ENCODE peak calls at places on chromosomes 4 and X, in six cellular contexts. One of them, this sample, is unnamed.

GRCh38 chr4:2075987-2076907 is 17.1 kb downstream of the NAT8L start:
- DNase-seq in GM12878: no peak
- DNase-seq in HepG2: peak
- DNase-seq in A549: no peak
- DNase-seq in HEK293T: no peak
- DNase-seq in K562: no peak
- DNase-seq in this sample: no peak

GRCh38 chrX:96833333-96833732 is 50.4 kb upstream of the RPA4 start:
- DNase-seq in A549: no peak
- DNase-seq in HepG2: no peak
- DNase-seq in GM12878: no peak
- DNase-seq in HEK293T: no peak
- DNase-seq in K562: no peak
- DNase-seq in this sample: peak

GRCh38 chr4:170398228-170398627 is 308.5 kb upstream of the AADAT start:
- DNase-seq in A549: no peak
- DNase-seq in HepG2: no peak
- DNase-seq in HEK293T: no peak
- DNase-seq in K562: no peak
- DNase-seq in GM12878: no peak
- DNase-seq in this sample: no peak

GRCh38 chr4:41160010-41160789 is 54.1 kb downstream of the APBB2 start:
- DNase-seq in HEK293T: no peak
- DNase-seq in HepG2: no peak
- DNase-seq in K562: no peak
- DNase-seq in GM12878: no peak
- DNase-seq in A549: peak
- DNase-seq in this sample: peak

GRCh38 chr4:13599159-13599558 is 28.4 kb downstream of the BOD1L1 start:
- DNase-seq in HEK293T: no peak
- DNase-seq in A549: no peak
- DNase-seq in K562: no peak
- DNase-seq in HepG2: no peak
- DNase-seq in GM12878: no peak
- DNase-seq in this sample: no peak

GRCh38 chr4:71768123-71768522 is 15.8 kb downstream of the GC start:
- DNase-seq in A549: no peak
- DNase-seq in GM12878: no peak
- DNase-seq in K562: no peak
- DNase-seq in HepG2: no peak
- DNase-seq in HEK293T: no peak
- DNase-seq in this sample: no peak

GRCh38 chr4:171067422-171067821 is 745.8 kb upstream of the GALNTL6 start:
- DNase-seq in GM12878: peak
- DNase-seq in K562: no peak
- DNase-seq in A549: peak
- DNase-seq in HepG2: no peak
- DNase-seq in HEK293T: no peak
- DNase-seq in this sample: no peak

GRCh38 chr4:184473515-184474260 is 662 bp downstream of the IRF2 start:
- DNase-seq in GM12878: no peak
- DNase-seq in A549: peak
- DNase-seq in HepG2: no peak
- DNase-seq in K562: no peak
- DNase-seq in HEK293T: peak
- DNase-seq in this sample: peak

GRCh38 chr4:80322716-80323115 is 12.8 kb upstream of the CFAP299 start:
- DNase-seq in K562: no peak
- DNase-seq in A549: no peak
- DNase-seq in HEK293T: peak
- DNase-seq in HepG2: no peak
- DNase-seq in GM12878: no peak
- DNase-seq in this sample: peak

GRCh38 chrX:24485976-24486680 is 21.0 kb downstream of the PDK3 start:
- DNase-seq in GM12878: no peak
- DNase-seq in A549: peak
- DNase-seq in HEK293T: no peak
- DNase-seq in K562: no peak
- DNase-seq in HepG2: peak
- DNase-seq in this sample: no peak

GRCh38 chr4:48813984-48814383 is 16.9 kb upstream of the OCIAD1 start:
- DNase-seq in HepG2: no peak
- DNase-seq in A549: no peak
- DNase-seq in K562: no peak
- DNase-seq in HEK293T: no peak
- DNase-seq in GM12878: no peak
- DNase-seq in this sample: no peak

GRCh38 chrX:22922961-22923360 is 76.8 kb upstream of the DDX53 start:
- DNase-seq in GM12878: no peak
- DNase-seq in HepG2: no peak
- DNase-seq in K562: no peak
- DNase-seq in A549: no peak
- DNase-seq in HEK293T: no peak
- DNase-seq in this sample: peak

GRCh38 chr4:183147191-183147590 is 48.1 kb downstream of the WWC2 start:
- DNase-seq in HepG2: no peak
- DNase-seq in K562: no peak
- DNase-seq in A549: no peak
- DNase-seq in HEK293T: no peak
- DNase-seq in GM12878: no peak
- DNase-seq in this sample: no peak

GRCh38 chrX:110162131-110162530 is 155.8 kb downstream of the AMMECR1 start:
- DNase-seq in K562: no peak
- DNase-seq in HEK293T: no peak
- DNase-seq in HepG2: no peak
- DNase-seq in GM12878: no peak
- DNase-seq in A549: no peak
- DNase-seq in this sample: no peak

GRCh38 chr4:165301833-165302232 is 25.6 kb upstream of the MSMO1 start:
- DNase-seq in HepG2: no peak
- DNase-seq in HEK293T: no peak
- DNase-seq in GM12878: no peak
- DNase-seq in A549: no peak
- DNase-seq in K562: no peak
- DNase-seq in this sample: peak

GRCh38 chr4:159504634-159505033 is 401.8 kb downstream of the RAPGEF2 start:
- DNase-seq in A549: no peak
- DNase-seq in GM12878: no peak
- DNase-seq in K562: no peak
- DNase-seq in HepG2: no peak
- DNase-seq in HEK293T: no peak
- DNase-seq in this sample: no peak

GRCh38 chrX:131595120-131595519 is 51.2 kb downstream of the OR13H1 start:
- DNase-seq in HepG2: no peak
- DNase-seq in GM12878: no peak
- DNase-seq in HEK293T: no peak
- DNase-seq in A549: no peak
- DNase-seq in K562: no peak
- DNase-seq in this sample: no peak

GRCh38 chrX:48958635-48959094 is 1.3 kb upstream of the OTUD5 start:
- DNase-seq in K562: no peak
- DNase-seq in GM12878: no peak
- DNase-seq in A549: peak
- DNase-seq in HEK293T: no peak
- DNase-seq in HepG2: peak
- DNase-seq in this sample: peak

GRCh38 chrX:30615229-30615628 is 37.7 kb upstream of the TASL start:
- DNase-seq in HEK293T: no peak
- DNase-seq in GM12878: no peak
- DNase-seq in K562: no peak
- DNase-seq in HepG2: no peak
- DNase-seq in A549: no peak
- DNase-seq in this sample: peak

GRCh38 chr4:53141308-53141707 is 224.6 kb downstream of the SCFD2 start:
- DNase-seq in GM12878: no peak
- DNase-seq in HEK293T: no peak
- DNase-seq in K562: no peak
- DNase-seq in HepG2: no peak
- DNase-seq in A549: no peak
- DNase-seq in this sample: peak

GRCh38 chrX:41350976-41351569 is 17.1 kb downstream of the DDX3X start:
- DNase-seq in GM12878: no peak
- DNase-seq in A549: peak
- DNase-seq in HEK293T: no peak
- DNase-seq in HepG2: no peak
- DNase-seq in K562: no peak
- DNase-seq in this sample: peak

GRCh38 chrX:57583477-57583876 is 8.3 kb upstream of the ZXDB start:
- DNase-seq in A549: no peak
- DNase-seq in GM12878: no peak
- DNase-seq in HEK293T: no peak
- DNase-seq in K562: no peak
- DNase-seq in HepG2: no peak
- DNase-seq in this sample: no peak

GRCh38 chr4:139167774-139168444 is 9.1 kb downstream of the ELF2 start:
- DNase-seq in HEK293T: peak
- DNase-seq in HepG2: peak
- DNase-seq in K562: peak
- DNase-seq in GM12878: no peak
- DNase-seq in A549: peak
- DNase-seq in this sample: peak

GRCh38 chrX:54473993-54474859 is 21.8 kb downstream of the FGD1 start:
- DNase-seq in HepG2: no peak
- DNase-seq in K562: no peak
- DNase-seq in GM12878: no peak
- DNase-seq in HEK293T: no peak
- DNase-seq in A549: no peak
- DNase-seq in this sample: no peak

GRCh38 chrX:1465261-1466231 is 12.8 kb upstream of the ASMTL start:
- DNase-seq in K562: no peak
- DNase-seq in GM12878: no peak
- DNase-seq in A549: no peak
- DNase-seq in HEK293T: no peak
- DNase-seq in HepG2: no peak
- DNase-seq in this sample: no peak

GRCh38 chr4:54897590-54897989 is 227.8 kb downstream of the KDR start:
- DNase-seq in GM12878: no peak
- DNase-seq in A549: no peak
- DNase-seq in HepG2: no peak
- DNase-seq in HEK293T: no peak
- DNase-seq in K562: no peak
- DNase-seq in this sample: peak

GRCh38 chr4:20618010-20618409 is 82.2 kb upstream of the PACRGL start:
- DNase-seq in A549: no peak
- DNase-seq in GM12878: no peak
- DNase-seq in K562: no peak
- DNase-seq in HEK293T: no peak
- DNase-seq in HepG2: no peak
- DNase-seq in this sample: no peak

GRCh38 chrX:155179343-155179997 is 36.8 kb upstream of the VBP1 start:
- DNase-seq in A549: no peak
- DNase-seq in HEK293T: no peak
- DNase-seq in HepG2: no peak
- DNase-seq in GM12878: no peak
- DNase-seq in K562: no peak
- DNase-seq in this sample: no peak
- TF ChIP-seq BHLHE40 in A549: no peak
- TF ChIP-seq BHLHE40 in HEK293T: no peak
- TF ChIP-seq BHLHE40 in HepG2: no peak
- TF ChIP-seq BHLHE40 in GM12878: no peak
- TF ChIP-seq BHLHE40 in K562: no peak
- TF ChIP-seq BHLHE40 in this sample: no peak

GRCh38 chr4:16315451-16315850 is 89.2 kb upstream of the TAPT1 start:
- DNase-seq in HepG2: no peak
- DNase-seq in K562: no peak
- DNase-seq in GM12878: no peak
- DNase-seq in A549: no peak
- DNase-seq in HEK293T: no peak
- DNase-seq in this sample: no peak
- TF ChIP-seq BHLHE40 in HepG2: no peak
- TF ChIP-seq BHLHE40 in K562: no peak
- TF ChIP-seq BHLHE40 in GM12878: no peak
- TF ChIP-seq BHLHE40 in A549: no peak
- TF ChIP-seq BHLHE40 in HEK293T: no peak
- TF ChIP-seq BHLHE40 in this sample: no peak

DNA sequence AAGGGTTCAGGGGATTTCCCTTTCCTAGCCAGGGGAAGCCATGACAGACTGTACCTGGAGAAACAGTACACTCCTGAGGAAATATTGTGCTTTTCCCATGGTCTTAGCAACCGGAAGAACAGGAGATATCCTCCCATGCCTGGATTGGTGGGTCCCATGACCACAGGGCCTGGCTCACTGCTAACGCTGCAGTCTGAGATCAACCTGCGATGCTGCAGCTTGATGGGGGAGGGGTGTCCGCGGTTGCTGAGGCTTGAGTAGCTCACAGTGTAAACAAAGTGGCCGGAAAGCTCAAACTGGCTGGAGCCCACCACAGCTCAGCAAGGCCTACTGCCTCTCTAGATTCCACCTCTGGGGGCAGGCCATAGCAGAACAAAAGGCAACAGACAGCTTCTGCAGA is 819.5 kb downstream of the TECRL start:
- DNase-seq in GM12878: no peak
- DNase-seq in HEK293T: no peak
- DNase-seq in A549: no peak
- DNase-seq in K562: no peak
- DNase-seq in HepG2: no peak
- DNase-seq in this sample: no peak
- TF ChIP-seq BHLHE40 in GM12878: no peak
- TF ChIP-seq BHLHE40 in HEK293T: no peak
- TF ChIP-seq BHLHE40 in A549: no peak
- TF ChIP-seq BHLHE40 in K562: no peak
- TF ChIP-seq BHLHE40 in HepG2: no peak
- TF ChIP-seq BHLHE40 in this sample: no peak

DNA sequence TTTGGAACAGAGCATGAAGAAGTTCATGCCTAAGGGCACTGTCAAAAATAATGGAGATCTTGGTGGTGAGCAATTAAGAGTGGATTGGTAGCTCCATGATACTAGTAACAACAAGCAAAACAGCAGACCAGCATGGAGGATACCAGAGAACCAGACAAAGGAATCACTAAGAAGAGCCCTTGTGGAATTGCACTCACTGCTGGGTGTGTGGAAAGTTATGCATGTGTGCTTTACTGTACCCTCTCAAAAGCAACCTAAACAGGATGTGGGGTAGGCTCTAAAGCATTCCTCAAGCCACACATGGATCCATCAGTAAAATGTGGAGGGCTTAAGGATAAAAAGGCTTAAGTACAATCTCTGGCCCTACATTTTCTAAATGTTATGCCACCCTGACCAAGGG is 69.5 kb downstream of the AR start:
- DNase-seq in K562: no peak
- DNase-seq in GM12878: no peak
- DNase-seq in A549: no peak
- DNase-seq in HEK293T: no peak
- DNase-seq in HepG2: no peak
- DNase-seq in this sample: peak
- TF ChIP-seq BHLHE40 in K562: no peak
- TF ChIP-seq BHLHE40 in GM12878: no peak
- TF ChIP-seq BHLHE40 in A549: no peak
- TF ChIP-seq BHLHE40 in HEK293T: no peak
- TF ChIP-seq BHLHE40 in HepG2: no peak
- TF ChIP-seq BHLHE40 in this sample: no peak

GRCh38 chr4:99144070-99144469 is at the start of gene ADH4:
- DNase-seq in A549: no peak
- DNase-seq in HEK293T: no peak
- DNase-seq in K562: no peak
- DNase-seq in HepG2: peak
- DNase-seq in GM12878: no peak
- DNase-seq in this sample: peak
- TF ChIP-seq BHLHE40 in A549: no peak
- TF ChIP-seq BHLHE40 in HEK293T: no peak
- TF ChIP-seq BHLHE40 in K562: no peak
- TF ChIP-seq BHLHE40 in HepG2: no peak
- TF ChIP-seq BHLHE40 in GM12878: no peak
- TF ChIP-seq BHLHE40 in this sample: no peak

This sample was measured in IMR-90.